ENCODE peak calls at places on chromosomes 5 and 9, in six cellular contexts. X is A549; J is coronary artery; Z is iPS DF 19.7; O is activated CD4-positive, alpha-beta T cell treated with anti-CD3 and anti-CD28 coated beads, Interleukin-2, amount 50 U/mL, for 1 hour; W is psoas muscle. M is an unnamed sample.
A peak's percentile ranks its signal among the peaks of the same experiment; 100 is the strongest.

GRCh38 chr5:27491746-27492439 is 453.5 kb upstream of the CDH9 start:
- DNase-seq in Z (no peak), W (no peak), O (no peak), X (no peak), J (no peak), M (no peak)

GRCh38 chr9:126116351-126117157 is 210.1 kb upstream of the MVB12B start:
- DNase-seq in O (no peak), J (peak; percentile 36), W (no peak), X (no peak), Z (no peak), M (no peak)

GRCh38 chr5:88984040-88984439 is 101.1 kb upstream of the MEF2C start:
- DNase-seq in J (no peak), X (no peak), Z (no peak), W (no peak), O (no peak), M (no peak)

GRCh38 chr9:88092699-88093359 is 45.4 kb downstream of the SPATA31C2 start:
- DNase-seq in O (no peak), Z (no peak), J (no peak), W (no peak), X (no peak), M (no peak)

GRCh38 chr5:7392401-7393024 is 3.4 kb upstream of the ADCY2 start:
- DNase-seq in W (no peak), J (no peak), Z (peak; percentile 63), O (no peak), X (peak; percentile 46), M (no peak)

GRCh38 chr5:92163906-92164305 is 780.8 kb upstream of the ARRDC3 start:
- DNase-seq in Z (no peak), O (no peak), X (no peak), J (no peak), W (no peak), M (no peak)

GRCh38 chr9:112887377-112887776 is 3.3 kb downstream of the SLC46A2 start:
- DNase-seq in O (no peak), Z (no peak), X (peak; percentile 18), W (no peak), J (peak; percentile 22), M (no peak)

GRCh38 chr5:131394128-131394527 is 130.3 kb downstream of the CDC42SE2 start:
- DNase-seq in W (no peak), J (no peak), O (peak; percentile 22), Z (no peak), X (no peak), M (no peak)

GRCh38 chr5:134647750-134648424 is 698 bp upstream of the SEC24A start:
- DNase-seq in J (no peak), W (peak; percentile 25), O (no peak), X (no peak), Z (no peak), M (no peak)

GRCh38 chr5:83924171-83924570 is 203.5 kb upstream of the HAPLN1 start:
- DNase-seq in O (no peak), W (no peak), X (no peak), J (no peak), Z (no peak), M (no peak)

GRCh38 chr9:38362912-38363588 is 29.5 kb upstream of the ALDH1B1 start:
- DNase-seq in Z (no peak), W (peak; percentile 28), O (no peak), J (no peak), X (peak; percentile 72), M (no peak)

M was measured in Right ventricle myocardium inferior.